ENCODE peak calls at places on chromosomes 13 and 19, in nine cellular contexts. L, X, A, D, K, Q, S, W and Z are unnamed samples.

GRCh38 chr13:113184568-113185440 is 23.7 kb downstream of the PCID2 start:
- DNase-seq in A (no peak), Q (no peak), W (no peak), D (no peak), X (no peak), S (no peak), K (no peak), L (peak), Z (no peak)

GRCh38 chr13:91313103-91313502 is 34.4 kb upstream of the MIR17HG start:
- DNase-seq in L (peak), K (peak), D (no peak), A (no peak), Q (no peak), S (peak), X (peak), W (peak), Z (no peak)

GRCh38 chr13:56515441-56515840 is 625.3 kb upstream of the PRR20A start:
- DNase-seq in Q (no peak), D (no peak), K (no peak), L (no peak), W (no peak), S (no peak), X (no peak), A (no peak), Z (no peak)

GRCh38 chr19:38132781-38133180 is 91.2 kb downstream of the DPF1 start:
- DNase-seq in L (no peak), X (no peak), D (no peak), Q (no peak), S (no peak), W (no peak), K (no peak), A (no peak), Z (no peak)

GRCh38 chr13:82701021-82701420 is 1181.3 kb downstream of the SLITRK1 start:
- DNase-seq in Q (no peak), D (no peak), S (no peak), K (no peak), X (no peak), L (no peak), W (no peak), A (no peak), Z (no peak)

GRCh38 chr13:60111726-60112125 is 52.0 kb downstream of the DIAPH3 start:
- DNase-seq in K (no peak), Q (no peak), W (no peak), A (no peak), D (no peak), X (no peak), S (no peak), L (no peak), Z (no peak)

GRCh38 chr19:35868172-35868822 is at the start of gene APLP1:
- DNase-seq in K (peak), S (peak), D (peak), Q (no peak), L (peak), A (peak), X (peak), W (peak), Z (peak)

GRCh38 chr13:30868806-30869470 is 37.1 kb upstream of the MEDAG start:
- DNase-seq in K (no peak), L (no peak), Q (no peak), W (no peak), A (no peak), S (no peak), X (no peak), D (no peak), Z (no peak)

GRCh38 chr19:18521692-18522123 is at the start of gene ELL:
- DNase-seq in D (no peak), Q (no peak), L (no peak), K (no peak), A (no peak), S (no peak), W (no peak), X (no peak), Z (no peak)

GRCh38 chr19:9130965-9131364 is 4.2 kb upstream of the OR7G3 start:
- DNase-seq in X (no peak), W (no peak), Q (no peak), L (no peak), K (no peak), A (no peak), S (no peak), D (no peak), Z (no peak)

GRCh38 chr19:16433986-16434385 is 37.8 kb downstream of the EPS15L1 start:
- DNase-seq in D (no peak), K (no peak), W (no peak), X (no peak), L (no peak), Q (no peak), S (peak), A (no peak), Z (no peak)